ENCODE peak calls at places on chromosome 9, in six cellular contexts. H, T, B, W, P and G are unnamed samples.

GRCh38 chr9:130897105-130897751 is 616 bp upstream of the QRFP start:
- DNase-seq in H (no peak), T (no peak), B (peak; percentile 61), W (no peak), P (no peak), G (no peak)

GRCh38 chr9:16869140-16869903 is 1.1 kb downstream of the BNC2 start:
- DNase-seq in H (no peak), T (no peak), B (no peak), W (no peak), P (no peak), G (peak; percentile 50)

GRCh38 chr9:17837931-17838330 is 259.1 kb downstream of the SH3GL2 start:
- DNase-seq in H (no peak), T (peak; percentile 6), B (no peak), W (no peak), P (no peak), G (no peak)

GRCh38 chr9:133379153-133380086 is 3.3 kb downstream of the STKLD1 start:
- DNase-seq in H (no peak), T (no peak), B (no peak), W (no peak), P (no peak), G (no peak)

GRCh38 chr9:136347472-136348256 is 15.9 kb downstream of the DNLZ start:
- DNase-seq in H (no peak), T (no peak), B (no peak), W (no peak), P (peak; percentile 66), G (no peak)

GRCh38 chr9:16870606-16871357 is at the start of gene BNC2:
- DNase-seq in H (peak; percentile 61), T (no peak), B (no peak), W (no peak), P (peak; percentile 84), G (peak; percentile 60)

GRCh38 chr9:33942471-33943083 is 106.1 kb downstream of the UBAP2 start:
- DNase-seq in H (peak; percentile 64), T (peak; percentile 64), B (no peak), W (no peak), P (no peak), G (peak; percentile 93)

GRCh38 chr9:1052119-1052907 is 2.2 kb downstream of the DMRT2 start:
- DNase-seq in H (no peak), T (no peak), B (no peak), W (no peak), P (no peak), G (no peak)

GRCh38 chr9:110058304-110058953 is 149.5 kb downstream of the C9orf152 start:
- DNase-seq in H (peak; percentile 62), T (peak; percentile 53), B (no peak), W (no peak), P (peak; percentile 53), G (peak; percentile 52)

GRCh38 chr9:113620016-113620376 is 156.5 kb downstream of the RGS3 start:
- DNase-seq in H (no peak), T (no peak), B (no peak), W (no peak), P (no peak), G (no peak)

GRCh38 chr9:91900057-91900816 is 49.8 kb downstream of the ROR2 start:
- DNase-seq in H (no peak), T (no peak), B (peak; percentile 78), W (no peak), P (peak; percentile 86), G (no peak)

GRCh38 chr9:120152295-120152694 is 427.7 kb downstream of the CDK5RAP2 start:
- DNase-seq in H (no peak), T (no peak), B (peak; percentile 42), W (no peak), P (peak; percentile 68), G (no peak)

GRCh38 chr9:17744786-17745185 is 165.9 kb downstream of the SH3GL2 start:
- DNase-seq in H (no peak), T (no peak), B (no peak), W (no peak), P (no peak), G (peak; percentile 12)

GRCh38 chr9:29209748-29210276 is 1636.5 kb upstream of the C9orf72 start:
- DNase-seq in H (no peak), T (no peak), B (no peak), W (no peak), P (peak; percentile 32), G (no peak)

GRCh38 chr9:124360277-124360676 is 55.0 kb downstream of the PSMB7 start:
- DNase-seq in H (no peak), T (no peak), B (peak; percentile 37), W (no peak), P (no peak), G (no peak)

GRCh38 chr9:87263291-87263690 is 234.4 kb upstream of the DAPK1 start:
- DNase-seq in H (peak; percentile 7), T (no peak), B (peak; percentile 15), W (no peak), P (no peak), G (no peak)

GRCh38 chr9:91949946-91950664 is at the start of gene ROR2:
- DNase-seq in H (peak; percentile 59), T (no peak), B (peak; percentile 91), W (no peak), P (peak; percentile 96), G (peak; percentile 63)

GRCh38 chr9:127778280-127779135 is at the start of gene SH2D3C:
- DNase-seq in H (no peak), T (no peak), B (peak; percentile 46), W (no peak), P (no peak), G (no peak)

GRCh38 chr9:77291714-77292113 is 114.4 kb downstream of the VPS13A start:
- DNase-seq in H (peak; percentile 29), T (peak; percentile 9), B (peak; percentile 10), W (no peak), P (peak; percentile 15), G (peak; percentile 33)

GRCh38 chr9:107536462-107536861 is 46.9 kb upstream of the KLF4 start:
- DNase-seq in H (no peak), T (no peak), B (no peak), W (no peak), P (no peak), G (no peak)

GRCh38 chr9:35001803-35002502 is 12.4 kb downstream of the DNAJB5 start:
- DNase-seq in H (no peak), T (no peak), B (no peak), W (no peak), P (peak; percentile 0), G (peak; percentile 50)

GRCh38 chr9:136621019-136621733 is 41.5 kb upstream of the EGFL7 start:
- DNase-seq in H (no peak), T (no peak), B (no peak), W (no peak), P (no peak), G (no peak)

GRCh38 chr9:11708899-11709298 is 984.3 kb upstream of the TYRP1 start:
- DNase-seq in H (no peak), T (no peak), B (no peak), W (no peak), P (no peak), G (no peak)

GRCh38 chr9:137311171-137311970 is 9.3 kb upstream of the NRARP start:
- DNase-seq in H (no peak), T (no peak), B (peak; percentile 79), W (no peak), P (peak; percentile 41), G (peak; percentile 33)

GRCh38 chr9:116124472-116125040 is 29.0 kb upstream of the PAPPA start:
- DNase-seq in H (no peak), T (no peak), B (no peak), W (no peak), P (no peak), G (peak; percentile 62)

GRCh38 chr9:3124006-3124405 is 280.1 kb upstream of the PUM3 start:
- DNase-seq in H (no peak), T (no peak), B (no peak), W (no peak), P (no peak), G (no peak)

GRCh38 chr9:127187231-127187956 is 65.0 kb upstream of the ANGPTL2 start:
- DNase-seq in H (peak; percentile 60), T (peak; percentile 69), B (peak; percentile 65), W (no peak), P (no peak), G (peak; percentile 99)

GRCh38 chr9:131018621-131019020 is 9.6 kb downstream of the LAMC3 start:
- DNase-seq in H (no peak), T (peak; percentile 20), B (no peak), W (no peak), P (no peak), G (no peak)

GRCh38 chr9:18441245-18441644 is 32.7 kb upstream of the ADAMTSL1 start:
- DNase-seq in H (no peak), T (no peak), B (no peak), W (no peak), P (no peak), G (peak; percentile 63)

GRCh38 chr9:90916147-90916734 is 114.6 kb downstream of the SYK start:
- DNase-seq in H (no peak), T (no peak), B (no peak), W (no peak), P (no peak), G (peak; percentile 73)

GRCh38 chr9:68998812-68999211 is 15.1 kb downstream of the PRKACG start:
- DNase-seq in H (no peak), T (no peak), B (no peak), W (no peak), P (no peak), G (no peak)

DNA sequence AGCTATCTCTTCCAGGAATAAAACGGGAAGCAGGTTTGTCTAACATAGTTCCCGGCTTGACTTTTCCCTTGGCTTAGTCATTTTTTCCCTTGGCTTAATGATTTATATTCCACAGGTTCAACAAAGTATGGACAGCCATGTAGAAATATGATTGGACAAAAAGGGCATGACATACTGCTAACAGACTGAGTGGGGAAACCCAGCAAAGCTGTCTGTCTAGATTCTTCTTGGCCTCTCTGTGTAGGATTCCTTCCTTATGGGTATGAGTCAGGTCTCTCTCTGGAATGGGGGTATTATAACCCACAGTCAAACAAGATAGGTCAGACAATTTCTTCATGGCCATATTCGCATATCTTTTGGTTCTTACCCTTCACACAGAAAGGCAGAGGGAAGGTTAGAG is 5.7 kb upstream of the MTAP start:
- DNase-seq in H (no peak), T (no peak), B (no peak), W (no peak), P (no peak), G (peak; percentile 76)
- TF ChIP-seq SMC3 in H (no peak), T (no peak), B (no peak), W (no peak), P (no peak), G (no peak)

GRCh38 chr9:89363921-89364663 is 45.8 kb downstream of the SECISBP2 start:
- DNase-seq in H (no peak), T (no peak), B (no peak), W (no peak), P (no peak), G (no peak)
- TF ChIP-seq SMC3 in H (no peak), T (no peak), B (no peak), W (no peak), P (no peak), G (no peak)

GRCh38 chr9:99433555-99433954 is 211.5 kb downstream of the SEC61B start:
- DNase-seq in H (peak; percentile 63), T (peak; percentile 53), B (peak; percentile 12), W (peak; percentile 49), P (no peak), G (peak; percentile 89)
- TF ChIP-seq SMC3 in H (no peak), T (no peak), B (no peak), W (no peak), P (no peak), G (no peak)

DNA sequence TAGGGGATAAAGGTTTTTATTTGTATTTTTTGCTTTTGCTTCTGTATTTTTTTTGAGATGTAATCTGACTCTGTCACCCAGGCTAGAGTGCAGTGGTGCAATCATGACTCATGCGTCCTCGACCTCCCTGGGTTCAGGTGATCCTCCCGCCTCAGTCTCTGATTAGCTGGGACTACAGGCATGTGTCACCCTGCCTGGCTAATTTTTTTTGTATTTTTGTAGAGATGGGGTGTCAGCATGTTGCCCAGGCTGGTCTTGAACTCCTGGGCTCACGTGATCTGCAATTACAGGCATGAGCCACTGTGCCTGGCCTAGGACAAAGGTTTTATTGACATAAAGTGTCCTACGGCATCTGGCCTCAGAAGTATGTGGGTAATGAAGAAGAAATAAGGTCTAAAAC is 297.1 kb upstream of the C9orf72 start:
- DNase-seq in H (no peak), T (peak; percentile 35), B (no peak), W (no peak), P (no peak), G (no peak)
- TF ChIP-seq SMC3 in H (no peak), T (no peak), B (no peak), W (no peak), P (no peak), G (no peak)